ENCODE peak calls at places on chromosomes 3 and 15, in four cellular contexts. F is adrenal gland, X is DND-41, Z is A549. W is an unnamed sample. For H3K4me1, the result is how much of the 10 kb centered on the place peaks cover.

GRCh38 chr3:171348121-171348520 is 112.1 kb downstream of the TNIK start:
- DNase-seq in F (no peak), X (no peak), Z (no peak), W (no peak)

GRCh38 chr3:3499987-3500386 is 299.2 kb upstream of the LRRN1 start:
- DNase-seq in F (no peak), X (no peak), Z (no peak), W (no peak)

GRCh38 chr3:76203578-76203977 is 418.2 kb upstream of the ZNF717 start:
- DNase-seq in F (no peak), X (no peak), Z (no peak), W (no peak)

GRCh38 chr3:33426068-33426467 is 14.1 kb downstream of the UBP1 start:
- DNase-seq in F (no peak), X (no peak), Z (no peak), W (no peak)

GRCh38 chr3:148763921-148764320 is 63.7 kb upstream of the CPB1 start:
- DNase-seq in F (no peak), X (no peak), Z (no peak), W (no peak)

GRCh38 chr3:151196441-151196840 is 6.6 kb downstream of the GPR171 start:
- DNase-seq in F (no peak), X (no peak), Z (no peak), W (no peak)

GRCh38 chr15:79017953-79018352 is 72.6 kb downstream of the RASGRF1 start:
- DNase-seq in F (no peak), X (no peak), Z (no peak), W (no peak)

GRCh38 chr3:17686613-17687012 is 55.8 kb downstream of the TBC1D5 start:
- DNase-seq in F (no peak), X (no peak), Z (peak), W (no peak)

GRCh38 chr3:123751478-123751877 is 132.7 kb downstream of the MYLK start:
- DNase-seq in F (no peak), X (no peak), Z (no peak), W (no peak)

GRCh38 chr3:31402118-31402517 is 130.6 kb upstream of the STT3B start:
- DNase-seq in F (no peak), X (no peak), Z (no peak), W (no peak)

GRCh38 chr3:42120866-42121265 is 29.7 kb downstream of the TRAK1 start:
- DNase-seq in F (no peak), X (no peak), Z (no peak), W (no peak)

GRCh38 chr15:101138913-101139880 is 112.7 kb downstream of the CHSY1 start:
- DNase-seq in F (no peak), X (no peak), Z (no peak), W (no peak)

GRCh38 chr3:108838411-108838810 is 15.8 kb downstream of the TRAT1 start:
- DNase-seq in F (no peak), X (no peak), Z (no peak), W (no peak)

GRCh38 chr3:159814161-159814560 is 174.5 kb upstream of the IL12A start:
- DNase-seq in F (no peak), X (no peak), Z (no peak), W (no peak)

GRCh38 chr3:144055604-144056003 is 84.0 kb downstream of the DIPK2A start:
- DNase-seq in F (no peak), X (no peak), Z (no peak), W (no peak)

GRCh38 chr3:197856199-197856816 is 65.3 kb downstream of the LRCH3 start:
- DNase-seq in F (no peak), X (no peak), Z (no peak), W (no peak)

GRCh38 chr3:134897391-134898131 is 102.5 kb downstream of the EPHB1 start:
- DNase-seq in F (no peak), X (no peak), Z (no peak), W (no peak)

GRCh38 chr15:80801891-80802680 is 22.9 kb downstream of the CEMIP start:
- DNase-seq in F (no peak), X (no peak), Z (no peak), W (no peak)

GRCh38 chr3:35549690-35550089 is 89.6 kb upstream of the ARPP21 start:
- DNase-seq in F (no peak), X (no peak), Z (no peak), W (no peak)

GRCh38 chr3:168847293-168847883 is 751.7 kb upstream of the GOLIM4 start:
- DNase-seq in F (no peak), X (peak), Z (no peak), W (no peak)

GRCh38 chr15:99511865-99512632 is 53.7 kb upstream of the MEF2A start:
- DNase-seq in F (peak), X (peak), Z (no peak), W (no peak)

GRCh38 chr3:171187706-171188290 is 161.3 kb upstream of the SLC2A2 start:
- DNase-seq in F (no peak), X (peak), Z (peak), W (no peak)

GRCh38 chr15:63019539-63020109 is 22.9 kb upstream of the TPM1 start:
- DNase-seq in F (peak), X (no peak), Z (peak), W (no peak)

GRCh38 chr15:67080118-67080899 is 14.9 kb downstream of the SMAD3 start:
- DNase-seq in F (peak), X (no peak), Z (no peak), W (no peak)

GRCh38 chr3:157311633-157312365 is 124.9 kb upstream of the PTX3 start:
- DNase-seq in F (no peak), X (no peak), Z (no peak), W (no peak)

GRCh38 chr3:64621275-64621674 is 66.5 kb downstream of the ADAMTS9 start:
- DNase-seq in F (no peak), X (no peak), Z (no peak), W (no peak)
- H3K27ac ChIP-seq in F (no peak), X (no peak), Z (no peak), W (no peak)

DNA sequence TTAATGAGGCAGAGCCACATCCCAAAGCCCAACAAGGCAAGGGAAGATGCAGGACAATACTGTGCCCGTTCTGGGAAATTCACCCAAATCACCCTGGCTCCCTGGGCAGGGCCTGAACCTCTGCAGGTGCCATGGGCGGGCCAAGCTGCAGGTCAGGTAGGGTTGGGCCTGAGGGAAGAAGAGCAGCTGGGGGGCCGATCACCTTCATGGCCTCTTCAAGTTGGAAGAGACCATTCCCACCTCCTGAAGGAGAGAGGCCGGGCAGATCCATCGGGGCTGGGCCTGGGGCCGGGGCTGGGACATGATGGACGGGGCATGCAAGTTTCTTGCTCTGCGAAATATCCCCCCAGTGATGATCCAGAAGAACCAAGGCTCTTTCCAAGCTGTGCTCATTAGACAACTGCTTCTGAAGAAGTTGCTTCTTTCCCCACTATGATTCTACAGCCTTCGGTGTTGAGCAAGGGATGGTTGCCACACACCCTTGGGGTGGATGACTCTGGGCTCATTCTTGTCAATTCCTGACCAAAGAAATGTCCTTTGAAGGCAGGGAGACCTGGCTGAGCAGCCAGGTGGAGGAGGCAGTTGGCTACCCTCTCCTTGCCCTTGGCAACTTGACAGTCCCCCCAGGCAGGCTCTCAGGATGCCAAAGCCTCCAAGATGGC is 38.2 kb downstream of the KLHL25 start:
- DNase-seq in F (no peak), X (no peak), Z (no peak), W (no peak)
- H3K4me1 ChIP-seq in F (under half), X (under half), Z (under half), W (under half)

GRCh38 chr3:88509582-88509981 is 359.8 kb downstream of the C3orf38 start:
- DNase-seq in F (no peak), X (no peak), Z (no peak), W (no peak)
- H3K27ac ChIP-seq in F (no peak), X (no peak), Z (no peak), W (no peak)

DNA sequence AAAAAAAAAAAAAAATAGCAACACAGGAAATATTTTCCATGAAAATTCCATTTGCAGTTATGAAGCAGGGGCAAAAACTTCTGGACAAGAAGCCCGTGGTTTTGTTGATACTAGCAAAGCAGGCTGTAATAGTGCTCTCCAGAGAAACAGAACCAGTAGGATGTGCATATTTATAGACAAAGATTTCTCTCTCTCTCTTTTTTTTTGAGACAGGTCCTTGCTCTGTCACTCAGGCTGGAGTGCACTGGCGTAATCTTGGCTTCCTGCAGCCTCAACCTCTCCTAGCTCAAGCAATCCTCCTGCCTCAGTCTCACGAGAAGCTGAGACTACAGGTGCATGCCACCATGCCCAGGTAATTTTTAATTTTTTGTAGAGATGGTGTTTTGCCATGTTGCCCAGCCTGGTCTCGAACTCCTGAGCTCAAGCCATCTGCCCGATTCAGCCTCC is 67.1 kb upstream of the CHD2 start:
- DNase-seq in F (no peak), X (no peak), Z (no peak), W (no peak)
- H3K4me1 ChIP-seq in F (under half), X (under half), Z (under half), W (under half)

W was measured in CD8-positive, alpha-beta memory T cell.